ENCODE peak calls at places on chromosomes 4 and X, in nine cellular contexts. X, R, D, J, Y, U, S, T and I are unnamed samples.

GRCh38 chr4:76897522-76898384 is at the start of gene SOWAHB:
- DNase-seq in X (peak), R (no peak), D (no peak), J (no peak), Y (peak), U (no peak), S (no peak), T (peak), I (no peak)

GRCh38 chr4:40672528-40673522 is 43.2 kb upstream of the RBM47 start:
- DNase-seq in X (no peak), R (peak), D (no peak), J (no peak), Y (no peak), U (peak), S (peak), T (no peak), I (no peak)

GRCh38 chr4:144721994-144722393 is 76.0 kb downstream of the HHIP start:
- DNase-seq in X (no peak), R (no peak), D (no peak), J (no peak), Y (no peak), U (no peak), S (no peak), T (no peak), I (no peak)

GRCh38 chr4:101956068-101956805 is 165.7 kb downstream of the BANK1 start:
- DNase-seq in X (no peak), R (no peak), D (no peak), J (no peak), Y (no peak), U (no peak), S (no peak), T (no peak), I (no peak)

GRCh38 chr4:45324381-45325111 is 598.2 kb upstream of the GNPDA2 start:
- DNase-seq in X (no peak), R (no peak), D (no peak), J (no peak), Y (no peak), U (no peak), S (no peak), T (no peak), I (no peak)

GRCh38 chrX:114800719-114801118 is 216.7 kb downstream of the IL13RA2 start:
- DNase-seq in X (no peak), R (no peak), D (no peak), J (no peak), Y (no peak), U (peak), S (peak), T (no peak), I (peak)

GRCh38 chrX:21639775-21640174 is 18.4 kb downstream of the KLHL34 start:
- DNase-seq in X (no peak), R (no peak), D (no peak), J (no peak), Y (no peak), U (no peak), S (no peak), T (no peak), I (no peak)

GRCh38 chr4:7335363-7336066 is 99.2 kb downstream of the PSAPL1 start:
- DNase-seq in X (peak), R (no peak), D (peak), J (no peak), Y (peak), U (no peak), S (no peak), T (no peak), I (peak)

GRCh38 chr4:180465364-180465763 is 1777.8 kb upstream of the TENM3 start:
- DNase-seq in X (no peak), R (no peak), D (no peak), J (no peak), Y (no peak), U (no peak), S (no peak), T (no peak), I (no peak)

GRCh38 chr4:102318526-102318925 is 26.8 kb downstream of the SLC39A8 start:
- DNase-seq in X (no peak), R (no peak), D (no peak), J (no peak), Y (peak), U (no peak), S (no peak), T (no peak), I (no peak)

GRCh38 chrX:153778151-153778551 is 2.7 kb upstream of the SRPK3 start:
- DNase-seq in X (no peak), R (no peak), D (no peak), J (no peak), Y (no peak), U (no peak), S (no peak), T (no peak), I (no peak)

GRCh38 chr4:87309625-87310024 is 13.1 kb downstream of the HSD17B13 start:
- DNase-seq in X (no peak), R (no peak), D (peak), J (no peak), Y (no peak), U (no peak), S (peak), T (no peak), I (no peak)

GRCh38 chrX:54357414-54358377 is at the start of gene WNK3:
- DNase-seq in X (peak), R (peak), D (peak), J (no peak), Y (peak), U (peak), S (peak), T (peak), I (peak)

GRCh38 chr4:3393171-3393570 is 48.6 kb upstream of the HGFAC start:
- DNase-seq in X (no peak), R (no peak), D (no peak), J (no peak), Y (no peak), U (no peak), S (no peak), T (no peak), I (no peak)

GRCh38 chr4:5710065-5710961 is 688 bp upstream of the EVC start:
- DNase-seq in X (no peak), R (no peak), D (peak), J (no peak), Y (no peak), U (peak), S (no peak), T (no peak), I (peak)

GRCh38 chr4:102533916-102534315 is 32.8 kb downstream of the NFKB1 start:
- DNase-seq in X (no peak), R (no peak), D (no peak), J (no peak), Y (no peak), U (no peak), S (no peak), T (no peak), I (no peak)

GRCh38 chr4:139279723-139280620 is at the start of gene MGARP:
- DNase-seq in X (peak), R (no peak), D (peak), J (no peak), Y (no peak), U (peak), S (no peak), T (peak), I (no peak)

GRCh38 chrX:34631826-34632225 is 25.3 kb downstream of the TMEM47 start:
- DNase-seq in X (no peak), R (no peak), D (no peak), J (no peak), Y (no peak), U (peak), S (no peak), T (no peak), I (no peak)

GRCh38 chr4:139825523-139826014 is 159.9 kb downstream of the MGST2 start:
- DNase-seq in X (no peak), R (no peak), D (no peak), J (no peak), Y (no peak), U (no peak), S (no peak), T (peak), I (no peak)

GRCh38 chr4:125693233-125693632 is 378.5 kb downstream of the FAT4 start:
- DNase-seq in X (no peak), R (no peak), D (no peak), J (no peak), Y (no peak), U (no peak), S (no peak), T (peak), I (no peak)